ENCODE peak calls at places on chromosomes 6 and 20, in seven cellular contexts. R is AG09309, H is colonic mucosa, Z is GM20000, B is fibroblast of lung, G is suprapubic skin, O is H9. U is an unnamed sample.

GRCh38 chr20:35627121-35627520 is 11.5 kb downstream of the SPAG4 start:
- DNase-seq in R (no peak), H (peak), Z (no peak), B (no peak), G (no peak), O (no peak), U (no peak)

GRCh38 chr6:134980846-134981245 is 30.9 kb upstream of the ALDH8A1 start:
- DNase-seq in R (no peak), H (no peak), Z (no peak), B (no peak), G (no peak), O (no peak), U (no peak)

GRCh38 chr20:1900321-1900791 is 5.1 kb downstream of the SIRPA start:
- DNase-seq in R (peak), H (peak), Z (peak), B (peak), G (no peak), O (peak), U (peak)

GRCh38 chr6:683742-684440 is 9.0 kb downstream of the EXOC2 start:
- DNase-seq in R (no peak), H (peak), Z (no peak), B (peak), G (no peak), O (peak), U (no peak)

GRCh38 chr6:11202513-11203305 is 29.8 kb downstream of the NEDD9 start:
- DNase-seq in R (no peak), H (no peak), Z (no peak), B (peak), G (no peak), O (peak), U (peak)

GRCh38 chr6:34196833-34197195 is 39.9 kb upstream of the HMGA1 start:
- DNase-seq in R (no peak), H (peak), Z (no peak), B (no peak), G (no peak), O (no peak), U (no peak)

GRCh38 chr6:143286280-143286795 is 164.2 kb downstream of the ADAT2 start:
- DNase-seq in R (no peak), H (no peak), Z (no peak), B (peak), G (no peak), O (no peak), U (no peak)

GRCh38 chr6:43468240-43468639 is 9.1 kb upstream of the TJAP1 start:
- DNase-seq in R (no peak), H (no peak), Z (no peak), B (no peak), G (no peak), O (no peak), U (no peak)

GRCh38 chr6:80527552-80528052 is 421.1 kb downstream of the BCKDHB start:
- DNase-seq in R (no peak), H (no peak), Z (no peak), B (no peak), G (no peak), O (no peak), U (no peak)

GRCh38 chr6:108570518-108570917 is 9.8 kb downstream of the FOXO3 start:
- DNase-seq in R (no peak), H (no peak), Z (no peak), B (peak), G (no peak), O (no peak), U (no peak)
- TF ChIP-seq CTCF in R (no peak), H (no peak), Z (no peak), B (no peak), G (no peak), O (peak), U (no peak)

GRCh38 chr6:116060572-116061283 is at the start of gene FRK:
- DNase-seq in R (no peak), H (peak), Z (no peak), B (peak), G (no peak), O (no peak), U (peak)
- TF ChIP-seq CTCF in R (peak), H (no peak), Z (no peak), B (no peak), G (peak), O (peak), U (no peak)

DNA sequence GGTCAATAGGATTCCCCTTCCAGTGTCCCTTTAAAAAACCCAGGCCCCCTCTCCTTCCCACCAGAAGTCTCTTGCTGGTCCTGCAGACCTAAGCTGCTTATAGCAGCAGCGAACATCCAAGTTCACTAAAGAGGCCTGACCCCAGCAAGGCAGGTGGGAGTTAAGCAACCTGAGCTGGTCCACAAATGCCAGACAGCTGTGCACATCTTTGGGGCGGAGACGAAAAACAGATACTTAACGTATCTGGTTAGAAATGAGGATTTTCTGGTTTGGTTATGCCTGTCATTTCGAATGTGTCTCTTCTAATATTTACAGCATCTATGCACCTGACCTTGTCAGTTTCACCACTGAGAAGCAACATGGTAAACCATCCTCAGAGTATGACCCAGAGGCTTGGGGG is 87.8 kb downstream of the SLC2A10 start:
- DNase-seq in R (no peak), H (no peak), Z (no peak), B (no peak), G (no peak), O (no peak), U (no peak)
- TF ChIP-seq CTCF in R (no peak), H (no peak), Z (no peak), B (no peak), G (no peak), O (no peak), U (no peak)

DNA sequence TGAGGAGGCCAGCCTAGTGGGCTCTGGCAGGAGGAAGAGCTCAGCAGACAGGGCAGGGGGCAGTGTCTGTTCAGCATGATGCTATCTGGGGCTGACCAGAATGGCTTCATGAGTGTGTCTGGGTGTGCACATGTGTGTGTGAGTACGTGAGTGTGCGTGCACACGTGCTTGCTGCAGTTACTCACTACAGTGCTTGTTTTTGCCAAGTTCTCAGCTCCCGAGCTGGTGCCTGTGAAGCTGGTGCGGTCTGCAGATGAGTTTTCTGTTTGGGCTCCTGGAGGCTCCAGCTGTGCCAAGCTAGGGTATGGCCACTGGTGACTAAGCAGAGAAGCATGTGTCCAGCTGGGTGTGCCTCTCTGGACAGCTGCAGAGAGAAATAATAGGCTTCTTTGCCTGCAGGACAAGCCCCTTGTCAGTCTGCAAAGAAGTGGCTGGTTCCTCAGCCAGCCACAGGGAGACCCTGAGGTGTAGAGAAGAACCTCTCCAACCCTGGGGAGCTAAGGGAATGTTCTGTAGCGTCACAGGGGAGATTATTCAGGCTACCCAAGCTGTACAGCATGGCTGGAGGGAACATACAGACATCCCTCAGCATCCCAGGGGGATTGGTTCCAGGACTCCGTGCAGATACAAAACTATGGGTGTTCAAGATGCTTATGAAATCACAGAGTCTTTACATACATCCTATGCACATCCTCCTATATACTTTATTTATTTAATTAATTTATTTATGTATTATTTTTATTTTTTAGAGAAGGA is 40.2 kb upstream of the FAM50B start:
- DNase-seq in R (peak), H (no peak), Z (no peak), B (peak), G (peak), O (no peak), U (peak)
- TF ChIP-seq CTCF in R (peak), H (no peak), Z (no peak), B (no peak), G (no peak), O (no peak), U (no peak)

GRCh38 chr6:137625808-137626207 is 131.6 kb upstream of the OLIG3 start:
- DNase-seq in R (no peak), H (no peak), Z (no peak), B (no peak), G (no peak), O (no peak), U (no peak)
- TF ChIP-seq CTCF in R (peak), H (no peak), Z (no peak), B (no peak), G (no peak), O (peak), U (no peak)

DNA sequence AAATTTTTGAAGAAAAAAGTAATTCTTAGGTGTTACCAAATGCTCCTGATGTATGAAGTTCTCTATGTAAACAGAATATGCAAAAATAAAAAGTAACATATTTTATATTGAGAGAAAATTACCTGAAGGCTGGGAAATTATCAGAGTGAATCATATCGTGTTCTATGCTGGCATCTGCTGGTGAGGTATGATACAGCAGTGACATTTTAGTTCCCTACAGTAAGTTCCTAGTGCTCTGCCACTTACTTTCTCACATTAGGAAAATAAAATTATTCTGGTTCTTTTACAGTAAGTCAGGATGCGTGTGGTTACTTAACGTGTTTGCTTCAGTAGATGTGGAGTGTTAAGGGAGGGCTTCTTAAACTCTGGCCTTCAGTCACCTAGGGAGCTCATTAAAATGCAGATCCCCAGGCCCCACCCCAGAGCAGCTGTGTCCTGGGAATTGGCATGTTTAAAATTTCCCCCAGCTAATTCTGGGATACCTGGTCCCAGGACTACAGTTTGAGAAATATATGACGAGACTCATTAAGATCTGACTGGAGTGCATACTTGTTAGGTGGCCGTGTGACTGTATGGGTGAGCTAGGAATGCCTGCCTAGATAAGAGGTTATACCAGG is 3.2 kb downstream of the ACTR5 start:
- DNase-seq in R (no peak), H (no peak), Z (peak), B (peak), G (no peak), O (no peak), U (peak)
- TF ChIP-seq CTCF in R (peak), H (peak), Z (peak), B (peak), G (peak), O (peak), U (peak)

GRCh38 chr6:130288065-130288464 is 65.3 kb upstream of the SAMD3 start:
- DNase-seq in R (no peak), H (no peak), Z (no peak), B (no peak), G (no peak), O (no peak), U (no peak)

GRCh38 chr6:130298258-130298657 is 67.6 kb upstream of the TMEM200A start:
- DNase-seq in R (no peak), H (no peak), Z (no peak), B (no peak), G (no peak), O (no peak), U (no peak)

GRCh38 chr6:130296854-130297253 is 69.0 kb upstream of the TMEM200A start:
- DNase-seq in R (no peak), H (no peak), Z (no peak), B (no peak), G (no peak), O (no peak), U (no peak)

DNA sequence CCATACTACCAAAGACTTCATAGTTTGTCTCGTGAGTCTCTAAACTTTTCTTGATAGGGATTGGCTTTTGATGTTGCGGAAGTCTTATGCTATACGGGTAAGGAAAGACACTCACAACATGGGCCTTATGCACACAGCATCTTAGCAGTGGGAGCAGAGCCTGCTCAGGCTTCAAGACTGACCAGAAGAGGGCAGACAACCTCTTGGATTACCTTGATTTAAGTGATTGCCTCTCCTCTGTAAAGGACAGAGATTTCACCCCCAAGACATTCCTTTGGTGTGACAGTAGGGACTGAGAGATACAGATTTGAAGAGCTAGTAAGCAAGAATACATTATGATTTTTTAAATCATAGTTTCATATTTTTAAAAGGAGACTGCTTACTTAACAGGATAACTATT is 71.0 kb upstream of the SAMD3 start:
- DNase-seq in R (peak), H (peak), Z (peak), B (peak), G (no peak), O (peak), U (peak)
- TF ChIP-seq CTCF in R (peak), H (peak), Z (peak), B (peak), G (no peak), O (peak), U (no peak)

GRCh38 chr6:28141500-28142329 is at the start of gene ZKSCAN8:
- DNase-seq in R (peak), H (peak), Z (peak), B (peak), G (peak), O (peak), U (peak)
- TF ChIP-seq CTCF in R (no peak), H (no peak), Z (no peak), B (no peak), G (no peak), O (no peak), U (no peak)

DNA sequence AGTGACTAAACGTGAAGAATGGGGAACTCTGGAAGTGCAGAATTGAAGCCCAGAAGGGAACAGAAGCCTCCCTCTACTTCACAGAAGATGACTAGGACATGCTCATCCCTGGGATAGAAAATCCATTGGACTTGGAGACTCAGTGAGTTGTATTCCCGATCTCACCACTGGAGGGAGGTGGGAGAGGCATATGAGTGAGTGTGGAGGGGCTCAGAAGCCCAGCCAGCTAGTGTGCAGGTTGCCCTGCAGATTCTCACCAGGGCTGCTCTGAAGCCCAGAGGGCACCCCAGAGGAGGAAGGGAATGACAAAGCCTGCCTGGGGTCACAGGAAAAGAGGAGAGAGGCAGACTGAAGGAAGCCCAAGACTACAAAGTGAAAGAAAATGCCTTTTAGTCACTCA is 42.1 kb upstream of the HLA-E start:
- DNase-seq in R (no peak), H (no peak), Z (no peak), B (no peak), G (no peak), O (peak), U (peak)
- TF ChIP-seq CTCF in R (peak), H (no peak), Z (no peak), B (no peak), G (no peak), O (peak), U (peak)